ENCODE peak calls at places on chromosomes 5 and 9, in eight cellular contexts. P is sigmoid colon, T is GM23338, K is brain microvascular endothelial cell, J is body of pancreas, I is fibroblast of mammary gland, Q is transverse colon, L is testis. S is an unnamed sample.

GRCh38 chr9:69121155-69122085 is 52.7 kb upstream of the TJP2 start:
- DNase-seq in P (no peak), T (peak), K (peak), J (peak), I (no peak), Q (peak), L (peak), S (peak)

GRCh38 chr5:110790673-110791072 is 51.9 kb downstream of the SLC25A46 start:
- DNase-seq in P (no peak), T (no peak), K (peak), J (no peak), I (peak), Q (no peak), L (no peak), S (no peak)

GRCh38 chr5:71816307-71816706 is 97.2 kb downstream of the CARTPT start:
- DNase-seq in P (no peak), T (no peak), K (no peak), J (no peak), I (no peak), Q (no peak), L (no peak), S (no peak)

GRCh38 chr9:129331772-129332512 is 153.9 kb upstream of the IER5L start:
- DNase-seq in P (no peak), T (no peak), K (no peak), J (no peak), I (no peak), Q (no peak), L (no peak), S (no peak)

GRCh38 chr5:102554728-102555127 is 55.9 kb upstream of the SLCO6A1 start:
- DNase-seq in P (no peak), T (peak), K (no peak), J (no peak), I (peak), Q (no peak), L (no peak), S (no peak)

GRCh38 chr5:180059326-180059725 is 12.2 kb downstream of the RNF130 start:
- DNase-seq in P (no peak), T (no peak), K (no peak), J (no peak), I (no peak), Q (no peak), L (no peak), S (no peak)

GRCh38 chr9:21813575-21814473 is 11.4 kb downstream of the MTAP start:
- DNase-seq in P (peak), T (peak), K (peak), J (peak), I (peak), Q (peak), L (peak), S (peak)

GRCh38 chr5:179550511-179551342 is at the start of gene RUFY1:
- DNase-seq in P (peak), T (peak), K (peak), J (peak), I (peak), Q (peak), L (peak), S (peak)

GRCh38 chr5:78204241-78204640 is 90.3 kb downstream of the AP3B1 start:
- DNase-seq in P (no peak), T (no peak), K (no peak), J (no peak), I (no peak), Q (no peak), L (no peak), S (no peak)

GRCh38 chr9:104921067-104921741 is 6.8 kb downstream of the ABCA1 start:
- DNase-seq in P (no peak), T (no peak), K (no peak), J (no peak), I (no peak), Q (no peak), L (no peak), S (no peak)

GRCh38 chr9:100492952-100493351 is 20.0 kb downstream of the TMEFF1 start:
- DNase-seq in P (no peak), T (no peak), K (no peak), J (no peak), I (peak), Q (no peak), L (no peak), S (no peak)

GRCh38 chr5:127564002-127564769 is 46.7 kb downstream of the PRRC1 start:
- DNase-seq in P (no peak), T (peak), K (peak), J (peak), I (peak), Q (peak), L (peak), S (peak)

GRCh38 chr9:77469515-77470197 is 178.5 kb downstream of the GNA14 start:
- DNase-seq in P (no peak), T (no peak), K (no peak), J (no peak), I (peak), Q (no peak), L (no peak), S (no peak)

GRCh38 chr5:124649548-124650501 is 96.6 kb downstream of the ZNF608 start:
- DNase-seq in P (no peak), T (no peak), K (peak), J (peak), I (peak), Q (peak), L (peak), S (peak)

GRCh38 chr9:32523910-32524309 is 2.1 kb downstream of the RIGI start:
- DNase-seq in P (no peak), T (no peak), K (no peak), J (no peak), I (no peak), Q (no peak), L (no peak), S (no peak)

GRCh38 chr5:128711216-128711615 is 173.2 kb upstream of the FBN2 start:
- DNase-seq in P (no peak), T (no peak), K (no peak), J (no peak), I (no peak), Q (no peak), L (no peak), S (no peak)

GRCh38 chr5:168513861-168514428 is 15.2 kb upstream of the FBLL1 start:
- DNase-seq in P (no peak), T (no peak), K (no peak), J (no peak), I (no peak), Q (no peak), L (no peak), S (no peak)

GRCh38 chr9:77011973-77012817 is 7.3 kb upstream of the FOXB2 start:
- DNase-seq in P (no peak), T (peak), K (peak), J (peak), I (peak), Q (peak), L (peak), S (peak)

GRCh38 chr5:170216262-170216864 is 16.4 kb upstream of the C5orf58 start:
- DNase-seq in P (no peak), T (peak), K (peak), J (no peak), I (peak), Q (no peak), L (peak), S (no peak)

GRCh38 chr5:160604484-160604883 is 182.8 kb downstream of the PTTG1 start:
- DNase-seq in P (no peak), T (no peak), K (no peak), J (no peak), I (no peak), Q (no peak), L (no peak), S (no peak)

GRCh38 chr5:72166070-72166979 is 59.0 kb downstream of the MAP1B start:
- DNase-seq in P (peak), T (peak), K (no peak), J (peak), I (peak), Q (no peak), L (peak), S (no peak)

GRCh38 chr5:76679231-76679630 is 36.7 kb upstream of the F2R start:
- DNase-seq in P (no peak), T (no peak), K (no peak), J (peak), I (peak), Q (no peak), L (no peak), S (no peak)

GRCh38 chr5:76678056-76678455 is 37.9 kb upstream of the F2R start:
- DNase-seq in P (no peak), T (no peak), K (no peak), J (no peak), I (no peak), Q (no peak), L (no peak), S (no peak)

GRCh38 chr5:76682395-76682794 is 33.5 kb upstream of the F2R start:
- DNase-seq in P (no peak), T (no peak), K (no peak), J (no peak), I (peak), Q (no peak), L (no peak), S (no peak)

GRCh38 chr5:76684012-76684731 is 31.8 kb upstream of the F2R start:
- DNase-seq in P (no peak), T (no peak), K (no peak), J (no peak), I (no peak), Q (no peak), L (no peak), S (no peak)

GRCh38 chr5:76681287-76681686 is 34.6 kb upstream of the F2R start:
- DNase-seq in P (no peak), T (no peak), K (no peak), J (no peak), I (no peak), Q (no peak), L (no peak), S (no peak)
- H3K4me3 ChIP-seq in P (no peak), T (no peak), K (no peak), J (no peak), I (no peak), Q (no peak), L (no peak), S (no peak)

DNA sequence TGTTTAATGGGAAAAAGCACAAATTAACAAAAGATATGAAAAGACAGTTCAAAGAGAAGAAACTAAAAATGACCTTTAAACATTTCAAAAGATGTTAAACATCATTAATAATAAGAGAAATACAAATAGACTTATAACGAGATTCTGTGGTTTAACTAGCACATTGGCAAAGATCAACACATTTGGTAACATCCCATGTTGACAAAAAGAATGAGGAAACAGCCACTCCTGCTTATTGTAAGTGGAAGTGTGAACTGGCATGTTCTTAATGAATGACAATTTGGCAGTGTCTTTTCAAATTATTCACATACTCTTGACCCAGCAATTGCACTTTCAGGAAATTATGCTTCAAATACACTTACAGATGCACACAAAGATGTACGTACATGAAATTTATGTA is 176.3 kb downstream of the TLE1 start:
- DNase-seq in P (no peak), T (no peak), K (no peak), J (no peak), I (no peak), Q (no peak), L (no peak), S (no peak)
- TF ChIP-seq CTCF in P (no peak), T (no peak), K (no peak), J (no peak), I (no peak), Q (no peak), L (no peak), S (no peak)

DNA sequence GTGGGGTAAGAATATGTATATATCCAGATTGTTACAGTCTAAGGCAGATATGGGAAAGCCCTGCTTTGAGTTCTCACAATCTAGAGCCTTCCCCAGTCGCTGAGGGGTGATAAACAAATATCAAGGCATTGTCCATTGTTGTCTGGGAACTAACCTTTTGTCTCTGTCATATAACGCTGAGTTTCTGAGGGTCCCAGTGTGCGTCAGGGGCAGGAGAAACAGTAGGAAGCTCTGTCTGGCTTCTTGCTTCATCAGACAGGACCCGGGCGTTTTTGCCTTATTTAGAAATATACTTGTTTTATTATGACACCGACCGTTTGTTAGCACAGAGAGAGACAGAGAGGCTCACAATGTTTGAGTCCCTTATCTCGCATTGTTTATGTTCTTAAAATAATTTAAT is 204.9 kb upstream of the GAS1 start:
- DNase-seq in P (no peak), T (no peak), K (no peak), J (no peak), I (no peak), Q (no peak), L (no peak), S (no peak)
- H3K4me3 ChIP-seq in P (no peak), T (no peak), K (no peak), J (no peak), I (no peak), Q (no peak), L (no peak), S (no peak)

DNA sequence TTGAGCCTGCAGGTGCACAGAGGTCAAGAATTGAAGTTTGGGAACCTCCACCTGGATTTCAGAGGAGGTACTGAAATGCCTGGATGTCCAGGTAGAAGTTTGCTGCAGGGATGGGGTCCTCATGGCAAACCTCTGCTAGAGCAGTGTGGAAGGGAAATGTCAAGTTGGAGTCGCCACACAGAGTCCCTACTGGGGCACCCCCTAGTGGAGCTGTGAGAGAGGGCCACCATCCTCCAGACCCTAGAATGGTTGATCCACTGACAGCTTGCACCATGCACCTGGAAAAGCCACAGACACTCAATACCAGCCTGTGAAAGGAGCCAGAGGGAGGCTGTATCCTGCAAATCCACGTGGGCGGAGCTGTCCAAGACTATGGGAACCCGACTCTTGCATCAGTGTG is 78.0 kb downstream of the GABRA1 start:
- DNase-seq in P (no peak), T (peak), K (no peak), J (no peak), I (no peak), Q (no peak), L (no peak), S (no peak)
- TF ChIP-seq CTCF in P (no peak), T (peak), K (no peak), J (no peak), I (no peak), Q (no peak), L (no peak), S (no peak)

DNA sequence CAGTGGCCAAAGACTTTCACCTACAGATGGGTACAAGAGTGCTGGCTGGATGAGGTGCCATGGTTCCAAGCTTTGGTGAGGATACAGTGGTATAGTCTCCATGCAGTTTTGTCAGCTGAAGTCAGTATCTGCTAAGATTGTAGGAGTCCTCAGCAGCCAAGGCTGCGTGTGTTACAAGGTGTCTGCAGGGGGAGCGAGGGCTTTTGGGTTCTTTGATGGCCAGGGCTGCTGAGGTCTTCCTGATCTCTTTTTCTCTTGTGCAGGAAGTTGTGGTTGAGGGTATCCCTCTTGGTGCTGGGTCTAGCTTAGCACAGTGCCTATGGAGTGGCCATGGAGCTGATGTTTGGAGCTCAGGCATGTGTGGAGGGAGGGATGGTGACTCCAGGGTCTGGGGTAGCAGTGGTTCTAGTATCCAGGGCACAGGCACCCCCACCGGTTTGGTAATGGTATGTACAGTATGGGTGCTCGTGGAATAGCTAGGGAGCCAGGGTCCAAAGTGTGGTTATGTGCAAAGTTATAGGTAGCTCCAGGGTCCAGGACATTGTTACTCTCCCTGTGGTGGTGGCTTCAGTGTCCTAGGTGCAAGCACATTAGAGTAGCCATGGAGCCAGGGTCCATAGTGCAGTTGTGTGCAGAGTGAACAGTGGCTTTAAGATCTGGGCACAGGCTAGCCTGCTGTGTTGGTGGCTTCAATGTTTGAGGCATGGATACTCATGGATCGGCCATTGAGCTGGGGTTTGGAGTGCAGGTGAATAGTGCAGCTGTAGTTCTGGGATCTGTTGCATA is 36.7 kb downstream of the CNTLN start:
- DNase-seq in P (no peak), T (peak), K (no peak), J (no peak), I (no peak), Q (no peak), L (no peak), S (no peak)
- H3K4me3 ChIP-seq in P (no peak), T (no peak), K (no peak), J (no peak), I (no peak), Q (no peak), L (no peak), S (no peak)

GRCh38 chr9:127485995-127486394 is 34.7 kb downstream of the LRSAM1 start:
- DNase-seq in P (no peak), T (no peak), K (no peak), J (no peak), I (no peak), Q (no peak), L (no peak), S (no peak)
- TF ChIP-seq CTCF in P (no peak), T (peak), K (peak), J (no peak), I (no peak), Q (no peak), L (no peak), S (no peak)

DNA sequence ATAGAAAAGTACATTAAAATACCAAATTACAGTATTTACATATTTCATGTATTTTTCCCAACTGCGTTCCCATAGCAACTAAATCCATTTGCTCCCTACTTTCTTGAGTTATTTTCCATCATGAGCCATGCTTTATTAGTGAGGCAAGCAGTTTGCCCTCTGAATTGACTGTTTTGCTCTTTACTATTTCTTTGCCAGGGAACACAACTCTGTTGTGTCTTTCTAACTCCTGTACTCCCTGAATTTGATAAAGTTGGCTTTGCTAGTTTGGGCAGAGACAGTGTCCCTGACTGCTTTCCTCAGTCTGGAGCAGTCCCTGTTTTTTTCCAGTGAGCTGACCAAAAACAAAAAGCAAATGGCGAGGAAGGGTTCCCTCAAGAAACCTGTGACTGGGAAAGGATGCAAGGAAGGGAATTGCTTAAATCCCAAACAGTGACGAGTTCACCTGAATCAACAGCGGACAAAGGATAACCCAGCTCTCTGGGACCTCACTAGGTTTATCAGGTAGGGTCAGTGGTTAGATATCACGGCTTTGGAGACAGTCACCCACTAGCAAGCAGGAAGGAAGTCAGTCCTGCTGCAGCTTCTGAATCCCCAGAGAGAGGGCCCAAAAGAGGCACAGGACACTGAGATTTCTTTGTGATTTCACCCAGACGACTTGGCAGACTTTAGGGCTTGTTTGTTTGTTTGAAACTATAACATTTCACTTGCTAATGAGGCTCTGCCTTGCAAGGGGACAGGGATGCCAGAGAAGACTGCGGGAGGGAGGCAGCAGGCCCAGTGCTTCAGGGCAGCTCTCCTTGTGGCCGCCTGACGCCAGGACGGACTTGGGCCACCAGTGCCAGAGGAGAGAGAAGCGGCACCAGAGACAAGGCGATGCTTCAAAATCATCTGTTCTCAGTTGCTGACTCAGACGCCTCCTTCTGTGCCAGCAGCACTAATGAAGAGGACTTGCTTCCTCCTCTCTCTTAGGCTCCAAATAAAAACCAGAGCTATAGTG is 275.8 kb upstream of the SLC30A5 start:
- DNase-seq in P (no peak), T (peak), K (no peak), J (no peak), I (peak), Q (no peak), L (no peak), S (no peak)
- H3K4me3 ChIP-seq in P (no peak), T (no peak), K (no peak), J (no peak), I (no peak), Q (no peak), L (no peak), S (no peak)

GRCh38 chr9:70258692-70259511 is at the start of gene SMC5:
- DNase-seq in P (peak), T (peak), K (peak), J (peak), I (peak), Q (peak), L (peak), S (peak)
- TF ChIP-seq CTCF in P (no peak), T (no peak), K (no peak), J (no peak), I (no peak), Q (no peak), L (no peak), S (no peak)

GRCh38 chr5:9033524-9033923 is 512.4 kb downstream of the SEMA5A start:
- DNase-seq in P (no peak), T (no peak), K (no peak), J (no peak), I (no peak), Q (no peak), L (no peak), S (no peak)

GRCh38 chr5:9035346-9035745 is 510.5 kb downstream of the SEMA5A start:
- DNase-seq in P (no peak), T (no peak), K (no peak), J (no peak), I (no peak), Q (no peak), L (no peak), S (no peak)

GRCh38 chr5:9037048-9037447 is 508.8 kb downstream of the SEMA5A start:
- DNase-seq in P (no peak), T (no peak), K (no peak), J (no peak), I (no peak), Q (no peak), L (no peak), S (no peak)

DNA sequence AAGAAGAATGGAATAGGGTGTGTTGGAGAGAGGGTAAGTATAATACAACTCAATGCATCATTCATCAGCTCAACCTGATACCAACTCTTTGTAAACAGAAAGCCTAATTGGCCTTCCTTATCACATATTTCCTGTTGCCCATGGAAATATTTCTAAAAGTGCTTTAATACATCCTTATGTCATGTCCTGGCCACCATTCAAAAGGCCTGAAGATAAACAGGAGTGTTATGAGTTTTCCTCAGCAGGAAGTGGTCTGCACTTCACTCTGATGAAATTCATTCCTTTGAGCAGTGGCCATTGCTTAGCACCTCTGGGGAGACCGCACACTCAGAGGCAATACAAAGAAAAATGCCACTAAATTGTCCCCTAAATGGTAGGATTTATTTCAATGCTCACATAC is 511.2 kb downstream of the SEMA5A start:
- DNase-seq in P (no peak), T (no peak), K (peak), J (no peak), I (peak), Q (no peak), L (no peak), S (no peak)
- H3K4me3 ChIP-seq in P (no peak), T (no peak), K (no peak), J (no peak), I (no peak), Q (no peak), L (no peak), S (no peak)

GRCh38 chr9:83231039-83231438 is 168.1 kb upstream of the RASEF start:
- DNase-seq in P (no peak), T (peak), K (no peak), J (no peak), I (peak), Q (no peak), L (no peak), S (no peak)
- TF ChIP-seq CTCF in P (no peak), T (peak), K (peak), J (no peak), I (peak), Q (no peak), L (no peak), S (no peak)

S was measured in stomach.